ENCODE peak calls at places on chromosomes 12 and 14, in ten cellular contexts. One of them, this sample, is unnamed.

GRCh38 chr12:57069522-57069921 is 9.1 kb downstream of the NEMP1 start:
- DNase-seq in chondrocyte: no peak
- DNase-seq in activated T-cell treated with anti-CD3 and anti-CD28 coated beads, Interleukin-2, amount 50 U/mL, for 1 hour: peak; percentile 55
- DNase-seq in AG10803: peak; percentile 91
- DNase-seq in CD4-positive, CD25-positive, alpha-beta regulatory T cell: peak; percentile 54
- DNase-seq in aorta: peak; percentile 76
- DNase-seq in central memory CD4-positive, alpha-beta T cell: peak; percentile 73
- DNase-seq in H9: peak; percentile 78
- DNase-seq in neuronal stem cell: peak; percentile 72
- DNase-seq in HS-27A: no peak
- DNase-seq in this sample: peak; percentile 52

GRCh38 chr14:89941830-89942377 is 12.6 kb downstream of the EFCAB11 start:
- DNase-seq in chondrocyte: no peak
- DNase-seq in activated T-cell treated with anti-CD3 and anti-CD28 coated beads, Interleukin-2, amount 50 U/mL, for 1 hour: no peak
- DNase-seq in AG10803: no peak
- DNase-seq in CD4-positive, CD25-positive, alpha-beta regulatory T cell: no peak
- DNase-seq in aorta: no peak
- DNase-seq in central memory CD4-positive, alpha-beta T cell: no peak
- DNase-seq in H9: no peak
- DNase-seq in neuronal stem cell: no peak
- DNase-seq in HS-27A: no peak
- DNase-seq in this sample: no peak

GRCh38 chr12:47021298-47021697 is 58.1 kb upstream of the PCED1B start:
- DNase-seq in chondrocyte: no peak
- DNase-seq in activated T-cell treated with anti-CD3 and anti-CD28 coated beads, Interleukin-2, amount 50 U/mL, for 1 hour: no peak
- DNase-seq in AG10803: peak; percentile 89
- DNase-seq in CD4-positive, CD25-positive, alpha-beta regulatory T cell: no peak
- DNase-seq in aorta: no peak
- DNase-seq in central memory CD4-positive, alpha-beta T cell: peak; percentile 36
- DNase-seq in H9: no peak
- DNase-seq in neuronal stem cell: peak; percentile 65
- DNase-seq in HS-27A: peak; percentile 91
- DNase-seq in this sample: no peak

GRCh38 chr14:94312481-94313246 is 10.5 kb downstream of the SERPINA6 start:
- DNase-seq in chondrocyte: no peak
- DNase-seq in activated T-cell treated with anti-CD3 and anti-CD28 coated beads, Interleukin-2, amount 50 U/mL, for 1 hour: no peak
- DNase-seq in AG10803: no peak
- DNase-seq in CD4-positive, CD25-positive, alpha-beta regulatory T cell: no peak
- DNase-seq in aorta: no peak
- DNase-seq in central memory CD4-positive, alpha-beta T cell: no peak
- DNase-seq in H9: no peak
- DNase-seq in neuronal stem cell: no peak
- DNase-seq in HS-27A: no peak
- DNase-seq in this sample: no peak

GRCh38 chr12:6201199-6201608 is 1.0 kb downstream of the CD9 start:
- DNase-seq in chondrocyte: no peak
- DNase-seq in activated T-cell treated with anti-CD3 and anti-CD28 coated beads, Interleukin-2, amount 50 U/mL, for 1 hour: no peak
- DNase-seq in AG10803: no peak
- DNase-seq in CD4-positive, CD25-positive, alpha-beta regulatory T cell: no peak
- DNase-seq in aorta: peak; percentile 63
- DNase-seq in central memory CD4-positive, alpha-beta T cell: no peak
- DNase-seq in H9: peak; percentile 71
- DNase-seq in neuronal stem cell: no peak
- DNase-seq in HS-27A: no peak
- DNase-seq in this sample: no peak

GRCh38 chr12:3230758-3231375 is 153.7 kb downstream of the TSPAN9 start:
- DNase-seq in chondrocyte: no peak
- DNase-seq in activated T-cell treated with anti-CD3 and anti-CD28 coated beads, Interleukin-2, amount 50 U/mL, for 1 hour: no peak
- DNase-seq in AG10803: no peak
- DNase-seq in CD4-positive, CD25-positive, alpha-beta regulatory T cell: no peak
- DNase-seq in aorta: no peak
- DNase-seq in central memory CD4-positive, alpha-beta T cell: no peak
- DNase-seq in H9: no peak
- DNase-seq in neuronal stem cell: no peak
- DNase-seq in HS-27A: no peak
- DNase-seq in this sample: no peak

GRCh38 chr12:113757223-113758002 is 208.7 kb downstream of the RBM19 start:
- DNase-seq in chondrocyte: no peak
- DNase-seq in activated T-cell treated with anti-CD3 and anti-CD28 coated beads, Interleukin-2, amount 50 U/mL, for 1 hour: no peak
- DNase-seq in AG10803: no peak
- DNase-seq in CD4-positive, CD25-positive, alpha-beta regulatory T cell: no peak
- DNase-seq in aorta: no peak
- DNase-seq in central memory CD4-positive, alpha-beta T cell: no peak
- DNase-seq in H9: peak; percentile 53
- DNase-seq in neuronal stem cell: no peak
- DNase-seq in HS-27A: no peak
- DNase-seq in this sample: no peak

GRCh38 chr12:57590536-57590891 is 478 bp upstream of the PIP4K2C start:
- DNase-seq in chondrocyte: no peak
- DNase-seq in activated T-cell treated with anti-CD3 and anti-CD28 coated beads, Interleukin-2, amount 50 U/mL, for 1 hour: no peak
- DNase-seq in AG10803: no peak
- DNase-seq in CD4-positive, CD25-positive, alpha-beta regulatory T cell: no peak
- DNase-seq in aorta: no peak
- DNase-seq in central memory CD4-positive, alpha-beta T cell: no peak
- DNase-seq in H9: no peak
- DNase-seq in neuronal stem cell: no peak
- DNase-seq in HS-27A: no peak
- DNase-seq in this sample: no peak

GRCh38 chr12:107684990-107685359 is 624 bp upstream of the PWP1 start:
- DNase-seq in chondrocyte: no peak
- DNase-seq in activated T-cell treated with anti-CD3 and anti-CD28 coated beads, Interleukin-2, amount 50 U/mL, for 1 hour: peak; percentile 32
- DNase-seq in AG10803: peak; percentile 11
- DNase-seq in CD4-positive, CD25-positive, alpha-beta regulatory T cell: no peak
- DNase-seq in aorta: no peak
- DNase-seq in central memory CD4-positive, alpha-beta T cell: no peak
- DNase-seq in H9: no peak
- DNase-seq in neuronal stem cell: no peak
- DNase-seq in HS-27A: no peak
- DNase-seq in this sample: no peak

GRCh38 chr12:129073157-129073915 is 220.1 kb downstream of the GLT1D1 start:
- DNase-seq in chondrocyte: no peak
- DNase-seq in activated T-cell treated with anti-CD3 and anti-CD28 coated beads, Interleukin-2, amount 50 U/mL, for 1 hour: no peak
- DNase-seq in AG10803: no peak
- DNase-seq in CD4-positive, CD25-positive, alpha-beta regulatory T cell: no peak
- DNase-seq in aorta: no peak
- DNase-seq in central memory CD4-positive, alpha-beta T cell: no peak
- DNase-seq in H9: no peak
- DNase-seq in neuronal stem cell: no peak
- DNase-seq in HS-27A: no peak
- DNase-seq in this sample: no peak

GRCh38 chr14:33393155-33393894 is 454.6 kb downstream of the NPAS3 start:
- DNase-seq in chondrocyte: no peak
- DNase-seq in activated T-cell treated with anti-CD3 and anti-CD28 coated beads, Interleukin-2, amount 50 U/mL, for 1 hour: no peak
- DNase-seq in AG10803: no peak
- DNase-seq in CD4-positive, CD25-positive, alpha-beta regulatory T cell: no peak
- DNase-seq in aorta: no peak
- DNase-seq in central memory CD4-positive, alpha-beta T cell: no peak
- DNase-seq in H9: no peak
- DNase-seq in neuronal stem cell: no peak
- DNase-seq in HS-27A: no peak
- DNase-seq in this sample: no peak

This sample was measured in effector memory CD4-positive, alpha-beta T cell.